ENCODE peak calls at places on chromosome 18, in seven cellular contexts. Q, D, G, B, X, J and S are unnamed samples.

GRCh38 chr18:61569176-61569892 is 236.1 kb downstream of the CDH20 start:
- DNase-seq in Q (no peak), D (peak; percentile 78), G (no peak), B (no peak), X (no peak), J (no peak), S (no peak)

GRCh38 chr18:50429207-50429948 is 54.5 kb downstream of the SKA1 start:
- DNase-seq in Q (no peak), D (peak; percentile 63), G (no peak), B (no peak), X (no peak), J (peak; percentile 46), S (peak; percentile 11)

GRCh38 chr18:25230658-25231326 is 121.2 kb downstream of the ZNF521 start:
- DNase-seq in Q (no peak), D (peak; percentile 95), G (no peak), B (peak; percentile 63), X (no peak), J (peak; percentile 62), S (no peak)

GRCh38 chr18:57113783-57114465 is 33.0 kb upstream of the BOD1L2 start:
- DNase-seq in Q (no peak), D (no peak), G (no peak), B (no peak), X (no peak), J (no peak), S (no peak)

GRCh38 chr18:23354625-23355024 is 98.5 kb upstream of the RIOK3 start:
- DNase-seq in Q (no peak), D (peak; percentile 73), G (no peak), B (no peak), X (no peak), J (no peak), S (no peak)

GRCh38 chr18:47244041-47244440 is 7.4 kb downstream of the SKOR2 start:
- DNase-seq in Q (no peak), D (no peak), G (no peak), B (no peak), X (no peak), J (no peak), S (no peak)

GRCh38 chr18:6509417-6510198 is 94.9 kb upstream of the L3MBTL4 start:
- DNase-seq in Q (no peak), D (no peak), G (no peak), B (no peak), X (no peak), J (no peak), S (no peak)

GRCh38 chr18:2998644-2999043 is 14.3 kb downstream of the LPIN2 start:
- DNase-seq in Q (no peak), D (no peak), G (no peak), B (no peak), X (no peak), J (no peak), S (no peak)

GRCh38 chr18:79586436-79587297 is 92.9 kb upstream of the CTDP1 start:
- DNase-seq in Q (no peak), D (no peak), G (no peak), B (peak; percentile 39), X (no peak), J (no peak), S (no peak)